ENCODE peak calls at places on chromosomes 13 and 19, in six cellular contexts. One of them, this sample, is unnamed.

GRCh38 chr19:29666634-29667389 is 1.6 kb downstream of the PLEKHF1 start:
- DNase-seq in astrocyte of the hippocampus: peak; percentile 87
- DNase-seq in esophagus squamous epithelium: no peak
- DNase-seq in naive thymus-derived CD8-positive, alpha-beta T cell: no peak
- DNase-seq in cardiac fibroblast: peak; percentile 68
- DNase-seq in WTC11: peak; percentile 66
- DNase-seq in this sample: peak; percentile 71

GRCh38 chr19:39951686-39952085 is 17.3 kb upstream of the FCGBP start:
- DNase-seq in astrocyte of the hippocampus: peak; percentile 18
- DNase-seq in esophagus squamous epithelium: no peak
- DNase-seq in naive thymus-derived CD8-positive, alpha-beta T cell: no peak
- DNase-seq in cardiac fibroblast: peak; percentile 67
- DNase-seq in WTC11: no peak
- DNase-seq in this sample: no peak

GRCh38 chr13:113118328-113119021 is 4.1 kb upstream of the F10 start:
- DNase-seq in astrocyte of the hippocampus: no peak
- DNase-seq in esophagus squamous epithelium: no peak
- DNase-seq in naive thymus-derived CD8-positive, alpha-beta T cell: no peak
- DNase-seq in cardiac fibroblast: no peak
- DNase-seq in WTC11: no peak
- DNase-seq in this sample: no peak

GRCh38 chr13:46554971-46555370 is 2.0 kb downstream of the LRCH1 start:
- DNase-seq in astrocyte of the hippocampus: no peak
- DNase-seq in esophagus squamous epithelium: no peak
- DNase-seq in naive thymus-derived CD8-positive, alpha-beta T cell: no peak
- DNase-seq in cardiac fibroblast: peak; percentile 52
- DNase-seq in WTC11: no peak
- DNase-seq in this sample: no peak

GRCh38 chr13:66491241-66491640 is 738.9 kb downstream of the PCDH9 start:
- DNase-seq in astrocyte of the hippocampus: no peak
- DNase-seq in esophagus squamous epithelium: no peak
- DNase-seq in naive thymus-derived CD8-positive, alpha-beta T cell: no peak
- DNase-seq in cardiac fibroblast: no peak
- DNase-seq in WTC11: no peak
- DNase-seq in this sample: no peak

GRCh38 chr13:26881154-26881553 is 120.6 kb upstream of the GPR12 start:
- DNase-seq in astrocyte of the hippocampus: peak; percentile 42
- DNase-seq in esophagus squamous epithelium: no peak
- DNase-seq in naive thymus-derived CD8-positive, alpha-beta T cell: no peak
- DNase-seq in cardiac fibroblast: peak; percentile 50
- DNase-seq in WTC11: no peak
- DNase-seq in this sample: no peak

GRCh38 chr19:32675720-32676185 is at the start of gene RGS9BP:
- DNase-seq in astrocyte of the hippocampus: peak; percentile 68
- DNase-seq in esophagus squamous epithelium: no peak
- DNase-seq in naive thymus-derived CD8-positive, alpha-beta T cell: peak; percentile 66
- DNase-seq in cardiac fibroblast: peak; percentile 68
- DNase-seq in WTC11: peak; percentile 65
- DNase-seq in this sample: peak; percentile 64

GRCh38 chr19:20162821-20163220 is 4.2 kb upstream of the ZNF486 start:
- DNase-seq in astrocyte of the hippocampus: no peak
- DNase-seq in esophagus squamous epithelium: no peak
- DNase-seq in naive thymus-derived CD8-positive, alpha-beta T cell: peak; percentile 18
- DNase-seq in cardiac fibroblast: no peak
- DNase-seq in WTC11: no peak
- DNase-seq in this sample: no peak

GRCh38 chr13:113297370-113297871 is 382 bp downstream of the LAMP1 start:
- DNase-seq in astrocyte of the hippocampus: peak; percentile 44
- DNase-seq in esophagus squamous epithelium: no peak
- DNase-seq in naive thymus-derived CD8-positive, alpha-beta T cell: peak; percentile 54
- DNase-seq in cardiac fibroblast: peak; percentile 37
- DNase-seq in WTC11: no peak
- DNase-seq in this sample: peak; percentile 34

GRCh38 chr13:113845055-113845454 is 18.8 kb downstream of the GAS6 start:
- DNase-seq in astrocyte of the hippocampus: no peak
- DNase-seq in esophagus squamous epithelium: no peak
- DNase-seq in naive thymus-derived CD8-positive, alpha-beta T cell: no peak
- DNase-seq in cardiac fibroblast: no peak
- DNase-seq in WTC11: no peak
- DNase-seq in this sample: no peak

GRCh38 chr13:44903596-44903995 is 85.7 kb downstream of the NUFIP1 start:
- DNase-seq in astrocyte of the hippocampus: peak; percentile 94
- DNase-seq in esophagus squamous epithelium: no peak
- DNase-seq in naive thymus-derived CD8-positive, alpha-beta T cell: no peak
- DNase-seq in cardiac fibroblast: peak; percentile 90
- DNase-seq in WTC11: no peak
- DNase-seq in this sample: no peak

GRCh38 chr13:79483302-79483701 is 2.3 kb downstream of the NDFIP2 start:
- DNase-seq in astrocyte of the hippocampus: peak; percentile 55
- DNase-seq in esophagus squamous epithelium: no peak
- DNase-seq in naive thymus-derived CD8-positive, alpha-beta T cell: no peak
- DNase-seq in cardiac fibroblast: peak; percentile 27
- DNase-seq in WTC11: no peak
- DNase-seq in this sample: no peak

GRCh38 chr19:53424968-53425597 is 6.7 kb upstream of the ZNF761 start:
- DNase-seq in astrocyte of the hippocampus: peak; percentile 78
- DNase-seq in esophagus squamous epithelium: no peak
- DNase-seq in naive thymus-derived CD8-positive, alpha-beta T cell: peak; percentile 61
- DNase-seq in cardiac fibroblast: peak; percentile 80
- DNase-seq in WTC11: peak; percentile 85
- DNase-seq in this sample: peak; percentile 94

GRCh38 chr13:51797664-51798488 is 6.1 kb downstream of the DHRS12 start:
- DNase-seq in astrocyte of the hippocampus: peak; percentile 86
- DNase-seq in esophagus squamous epithelium: no peak
- DNase-seq in naive thymus-derived CD8-positive, alpha-beta T cell: peak; percentile 56
- DNase-seq in cardiac fibroblast: peak; percentile 72
- DNase-seq in WTC11: peak; percentile 66
- DNase-seq in this sample: peak; percentile 87

GRCh38 chr19:11814707-11815050 is 606 bp downstream of the ZNF440 start:
- DNase-seq in astrocyte of the hippocampus: peak; percentile 49
- DNase-seq in esophagus squamous epithelium: no peak
- DNase-seq in naive thymus-derived CD8-positive, alpha-beta T cell: no peak
- DNase-seq in cardiac fibroblast: peak; percentile 47
- DNase-seq in WTC11: no peak
- DNase-seq in this sample: peak; percentile 55

GRCh38 chr19:45587873-45588272 is 3.3 kb upstream of the OPA3 start:
- DNase-seq in astrocyte of the hippocampus: no peak
- DNase-seq in esophagus squamous epithelium: no peak
- DNase-seq in naive thymus-derived CD8-positive, alpha-beta T cell: no peak
- DNase-seq in cardiac fibroblast: no peak
- DNase-seq in WTC11: no peak
- DNase-seq in this sample: no peak

GRCh38 chr13:19862511-19863313 is 737 bp downstream of the ZMYM5 start:
- DNase-seq in astrocyte of the hippocampus: peak; percentile 56
- DNase-seq in esophagus squamous epithelium: no peak
- DNase-seq in naive thymus-derived CD8-positive, alpha-beta T cell: peak; percentile 39
- DNase-seq in cardiac fibroblast: peak; percentile 37
- DNase-seq in WTC11: peak; percentile 41
- DNase-seq in this sample: peak; percentile 53

GRCh38 chr13:100580045-100580444 is 8.5 kb downstream of the GGACT start:
- DNase-seq in astrocyte of the hippocampus: no peak
- DNase-seq in esophagus squamous epithelium: no peak
- DNase-seq in naive thymus-derived CD8-positive, alpha-beta T cell: no peak
- DNase-seq in cardiac fibroblast: no peak
- DNase-seq in WTC11: no peak
- DNase-seq in this sample: no peak

GRCh38 chr13:23946900-23947299 is 49.6 kb upstream of the C1QTNF9B start:
- DNase-seq in astrocyte of the hippocampus: no peak
- DNase-seq in esophagus squamous epithelium: no peak
- DNase-seq in naive thymus-derived CD8-positive, alpha-beta T cell: no peak
- DNase-seq in cardiac fibroblast: no peak
- DNase-seq in WTC11: no peak
- DNase-seq in this sample: no peak

GRCh38 chr13:44007451-44007850 is 127.7 kb downstream of the LACC1 start:
- DNase-seq in astrocyte of the hippocampus: no peak
- DNase-seq in esophagus squamous epithelium: no peak
- DNase-seq in naive thymus-derived CD8-positive, alpha-beta T cell: no peak
- DNase-seq in cardiac fibroblast: no peak
- DNase-seq in WTC11: no peak
- DNase-seq in this sample: no peak

GRCh38 chr19:39341122-39341719 is 1.0 kb upstream of the SAMD4B start:
- DNase-seq in astrocyte of the hippocampus: no peak
- DNase-seq in esophagus squamous epithelium: no peak
- DNase-seq in naive thymus-derived CD8-positive, alpha-beta T cell: peak; percentile 15
- DNase-seq in cardiac fibroblast: no peak
- DNase-seq in WTC11: peak; percentile 29
- DNase-seq in this sample: peak; percentile 58

GRCh38 chr13:98143601-98144500 is 957 bp downstream of the FARP1 start:
- DNase-seq in astrocyte of the hippocampus: peak; percentile 54
- DNase-seq in esophagus squamous epithelium: no peak
- DNase-seq in naive thymus-derived CD8-positive, alpha-beta T cell: no peak
- DNase-seq in cardiac fibroblast: peak; percentile 53
- DNase-seq in WTC11: peak; percentile 26
- DNase-seq in this sample: peak; percentile 53

GRCh38 chr19:49653466-49653806 is 11.4 kb downstream of the SCAF1 start:
- DNase-seq in astrocyte of the hippocampus: no peak
- DNase-seq in esophagus squamous epithelium: no peak
- DNase-seq in naive thymus-derived CD8-positive, alpha-beta T cell: no peak
- DNase-seq in cardiac fibroblast: no peak
- DNase-seq in WTC11: no peak
- DNase-seq in this sample: no peak

GRCh38 chr19:43476606-43477005 is 11.2 kb upstream of the LYPD3 start:
- DNase-seq in astrocyte of the hippocampus: peak; percentile 78
- DNase-seq in esophagus squamous epithelium: no peak
- DNase-seq in naive thymus-derived CD8-positive, alpha-beta T cell: no peak
- DNase-seq in cardiac fibroblast: peak; percentile 78
- DNase-seq in WTC11: no peak
- DNase-seq in this sample: no peak

GRCh38 chr19:10603084-10603872 is 16.2 kb upstream of the AP1M2 start:
- DNase-seq in astrocyte of the hippocampus: peak; percentile 49
- DNase-seq in esophagus squamous epithelium: peak; percentile 33
- DNase-seq in naive thymus-derived CD8-positive, alpha-beta T cell: peak; percentile 86
- DNase-seq in cardiac fibroblast: peak; percentile 12
- DNase-seq in WTC11: peak; percentile 36
- DNase-seq in this sample: peak; percentile 56

GRCh38 chr13:19795956-19796355 is 13.2 kb upstream of the PSPC1 start:
- DNase-seq in astrocyte of the hippocampus: no peak
- DNase-seq in esophagus squamous epithelium: no peak
- DNase-seq in naive thymus-derived CD8-positive, alpha-beta T cell: no peak
- DNase-seq in cardiac fibroblast: no peak
- DNase-seq in WTC11: no peak
- DNase-seq in this sample: no peak

GRCh38 chr13:48235100-48235813 is 2.3 kb downstream of the ITM2B start:
- DNase-seq in astrocyte of the hippocampus: peak; percentile 82
- DNase-seq in esophagus squamous epithelium: no peak
- DNase-seq in naive thymus-derived CD8-positive, alpha-beta T cell: peak; percentile 33
- DNase-seq in cardiac fibroblast: peak; percentile 63
- DNase-seq in WTC11: no peak
- DNase-seq in this sample: peak; percentile 65

GRCh38 chr19:30302076-30302475 is 70.1 kb upstream of the ZNF536 start:
- DNase-seq in astrocyte of the hippocampus: no peak
- DNase-seq in esophagus squamous epithelium: no peak
- DNase-seq in naive thymus-derived CD8-positive, alpha-beta T cell: no peak
- DNase-seq in cardiac fibroblast: no peak
- DNase-seq in WTC11: no peak
- DNase-seq in this sample: no peak

GRCh38 chr19:28601723-28602440 is 611.1 kb downstream of the UQCRFS1 start:
- DNase-seq in astrocyte of the hippocampus: no peak
- DNase-seq in esophagus squamous epithelium: no peak
- DNase-seq in naive thymus-derived CD8-positive, alpha-beta T cell: no peak
- DNase-seq in cardiac fibroblast: no peak
- DNase-seq in WTC11: no peak
- DNase-seq in this sample: no peak

GRCh38 chr19:6720369-6721112 is at the start of gene C3:
- DNase-seq in astrocyte of the hippocampus: no peak
- DNase-seq in esophagus squamous epithelium: no peak
- DNase-seq in naive thymus-derived CD8-positive, alpha-beta T cell: no peak
- DNase-seq in cardiac fibroblast: peak; percentile 97
- DNase-seq in WTC11: no peak
- DNase-seq in this sample: no peak

GRCh38 chr19:32368781-32369180 is 23.4 kb downstream of the ZNF507 start:
- DNase-seq in astrocyte of the hippocampus: no peak
- DNase-seq in esophagus squamous epithelium: no peak
- DNase-seq in naive thymus-derived CD8-positive, alpha-beta T cell: no peak
- DNase-seq in cardiac fibroblast: no peak
- DNase-seq in WTC11: no peak
- DNase-seq in this sample: no peak

GRCh38 chr19:15304140-15304705 is 28.1 kb downstream of the BRD4 start:
- DNase-seq in astrocyte of the hippocampus: peak; percentile 67
- DNase-seq in esophagus squamous epithelium: no peak
- DNase-seq in naive thymus-derived CD8-positive, alpha-beta T cell: no peak
- DNase-seq in cardiac fibroblast: no peak
- DNase-seq in WTC11: no peak
- DNase-seq in this sample: no peak

GRCh38 chr13:71603255-71603654 is 263.7 kb downstream of the DACH1 start:
- DNase-seq in astrocyte of the hippocampus: no peak
- DNase-seq in esophagus squamous epithelium: no peak
- DNase-seq in naive thymus-derived CD8-positive, alpha-beta T cell: no peak
- DNase-seq in cardiac fibroblast: no peak
- DNase-seq in WTC11: no peak
- DNase-seq in this sample: no peak

GRCh38 chr13:36548129-36548528 is 115.8 kb downstream of the CCNA1 start:
- DNase-seq in astrocyte of the hippocampus: peak; percentile 19
- DNase-seq in esophagus squamous epithelium: no peak
- DNase-seq in naive thymus-derived CD8-positive, alpha-beta T cell: no peak
- DNase-seq in cardiac fibroblast: no peak
- DNase-seq in WTC11: no peak
- DNase-seq in this sample: no peak